ENCODE peak calls at places on chromosomes 12 and 14, in six cellular contexts. Z is CD14-positive monocyte; E is EH; O is SHP77 treated with DMSO at 0.1 percent for 48 hours; J is stimulated activated CD4-positive, alpha-beta T cell treated with anti-CD3 and anti-CD28 coated beads, Interleukin-2, amount 100 ng/mL, for 4 hours; Q is NCI-H1092 treated with DMSO at 0.1 percent for 48 hours. H is an unnamed sample.

GRCh38 chr12:4984971-4985370 is 58.7 kb upstream of the KCNA5 start:
- DNase-seq in Z (no peak), E (no peak), O (no peak), J (no peak), Q (peak; percentile 70), H (no peak)

GRCh38 chr12:84124211-84124610 is 788.4 kb downstream of the SLC6A15 start:
- DNase-seq in Z (no peak), E (no peak), O (no peak), J (no peak), Q (no peak), H (no peak)

GRCh38 chr12:60021235-60021634 is 425.4 kb downstream of the SLC16A7 start:
- DNase-seq in Z (no peak), E (no peak), O (no peak), J (no peak), Q (no peak), H (no peak)

GRCh38 chr12:95805864-95806669 is 15.5 kb upstream of the NTN4 start:
- DNase-seq in Z (no peak), E (peak; percentile 100), O (no peak), J (no peak), Q (no peak), H (no peak)

GRCh38 chr12:6818246-6819006 is 3.2 kb upstream of the GPR162 start:
- DNase-seq in Z (no peak), E (no peak), O (no peak), J (no peak), Q (no peak), H (no peak)

GRCh38 chr12:129304532-129304931 is 451.3 kb downstream of the GLT1D1 start:
- DNase-seq in Z (no peak), E (no peak), O (no peak), J (no peak), Q (no peak), H (no peak)

GRCh38 chr12:103102225-103102744 is 144.8 kb downstream of the ASCL1 start:
- DNase-seq in Z (no peak), E (no peak), O (no peak), J (no peak), Q (no peak), H (no peak)

GRCh38 chr12:113987261-113988063 is 21.3 kb upstream of the RBM19 start:
- DNase-seq in Z (no peak), E (no peak), O (no peak), J (no peak), Q (no peak), H (no peak)

GRCh38 chr14:75025082-75025481 is 22.4 kb downstream of the EIF2B2 start:
- DNase-seq in Z (peak; percentile 70), E (peak; percentile 40), O (no peak), J (no peak), Q (no peak), H (no peak)

GRCh38 chr14:61573748-61574513 is 121.4 kb upstream of the HIF1A start:
- DNase-seq in Z (no peak), E (peak; percentile 77), O (no peak), J (no peak), Q (no peak), H (no peak)

GRCh38 chr12:96091833-96092232 is 56.4 kb upstream of the LTA4H start:
- DNase-seq in Z (no peak), E (peak; percentile 4), O (no peak), J (no peak), Q (no peak), H (peak; percentile 25)

GRCh38 chr12:93361159-93361919 is 16.4 kb upstream of the NUDT4 start:
- DNase-seq in Z (no peak), E (peak; percentile 18), O (no peak), J (no peak), Q (no peak), H (peak; percentile 47)

GRCh38 chr14:76772300-76773187 is 11.3 kb downstream of the VASH1 start:
- DNase-seq in Z (no peak), E (peak; percentile 74), O (no peak), J (no peak), Q (no peak), H (no peak)

GRCh38 chr14:104318558-104319488 is 180.4 kb downstream of the KIF26A start:
- DNase-seq in Z (no peak), E (no peak), O (no peak), J (no peak), Q (no peak), H (no peak)

GRCh38 chr12:49304161-49304560 is 9.2 kb downstream of the PRPH start:
- DNase-seq in Z (no peak), E (peak; percentile 57), O (no peak), J (no peak), Q (no peak), H (no peak)

GRCh38 chr12:24066097-24066496 is 116.6 kb upstream of the SOX5 start:
- DNase-seq in Z (no peak), E (no peak), O (no peak), J (no peak), Q (no peak), H (no peak)

GRCh38 chr14:44309336-44309735 is 197.7 kb downstream of the FSCB start:
- DNase-seq in Z (no peak), E (no peak), O (no peak), J (no peak), Q (no peak), H (no peak)

GRCh38 chr14:103055693-103056092 is 1.7 kb downstream of the CDC42BPB start:
- DNase-seq in Z (no peak), E (no peak), O (no peak), J (no peak), Q (no peak), H (no peak)

GRCh38 chr12:114682920-114683708 is 861 bp downstream of the TBX3 start:
- DNase-seq in Z (no peak), E (peak; percentile 32), O (peak; percentile 30), J (no peak), Q (peak; percentile 56), H (peak; percentile 23)

GRCh38 chr12:96720363-96720705 is 186.7 kb upstream of the NEDD1 start:
- DNase-seq in Z (no peak), E (no peak), O (peak; percentile 78), J (no peak), Q (peak; percentile 32), H (no peak)

GRCh38 chr14:57403521-57403864 is 13.1 kb downstream of the NAA30 start:
- DNase-seq in Z (no peak), E (no peak), O (no peak), J (no peak), Q (no peak), H (no peak)

GRCh38 chr14:25150934-25151790 is 101.2 kb upstream of the STXBP6 start:
- DNase-seq in Z (no peak), E (peak; percentile 62), O (peak; percentile 35), J (no peak), Q (peak; percentile 64), H (peak; percentile 68)

GRCh38 chr12:123389560-123390351 is 5.8 kb downstream of the KMT5A start:
- DNase-seq in Z (no peak), E (peak; percentile 51), O (no peak), J (peak; percentile 4), Q (no peak), H (peak; percentile 22)

GRCh38 chr14:105168496-105168978 is at the start of gene JAG2:
- DNase-seq in Z (no peak), E (peak; percentile 17), O (no peak), J (peak; percentile 53), Q (peak; percentile 54), H (peak; percentile 73)

GRCh38 chr12:69578283-69578682 is 7.0 kb upstream of the CCT2 start:
- DNase-seq in Z (no peak), E (no peak), O (no peak), J (no peak), Q (no peak), H (no peak)